ENCODE peak calls at places on chromosomes 13 and 19, in ten cellular contexts. M, W, Y, G, F, H, P, Q, O and X are unnamed samples.
A peak's percentile ranks its signal among the peaks of the same experiment; 100 is the strongest.

GRCh38 chr13:73040479-73040878 is 18.3 kb upstream of the KLF5 start:
- DNase-seq in F (no peak), M (no peak), H (peak; percentile 13), W (no peak), Q (no peak), O (no peak), P (peak; percentile 10), Y (no peak), G (no peak), X (no peak)

GRCh38 chr13:113551081-113552000 is 33.2 kb upstream of the TFDP1 start:
- DNase-seq in G (no peak), O (peak; percentile 31), Y (peak; percentile 4), H (no peak), F (no peak), P (no peak), W (peak; percentile 15), Q (peak; percentile 48), M (no peak), X (peak; percentile 3)

GRCh38 chr19:6809262-6809661 is 36.8 kb downstream of the VAV1 start:
- DNase-seq in W (no peak), F (no peak), P (no peak), H (no peak), M (no peak), O (no peak), Q (no peak), G (no peak), Y (no peak), X (no peak)

GRCh38 chr13:61255035-61255796 is 160.4 kb downstream of the PCDH20 start:
- DNase-seq in F (peak; percentile 78), P (no peak), Y (no peak), G (peak; percentile 6), Q (no peak), H (peak; percentile 3), W (no peak), M (peak; percentile 2), O (no peak), X (no peak)

GRCh38 chr13:70723732-70724131 is 615.5 kb upstream of the KLHL1 start:
- DNase-seq in M (no peak), Q (no peak), H (peak; percentile 5), Y (no peak), F (no peak), P (no peak), G (peak; percentile 62), O (no peak), W (no peak), X (no peak)

GRCh38 chr19:1168877-1169791 is 4.9 kb downstream of the SBNO2 start:
- DNase-seq in Y (no peak), O (no peak), F (no peak), W (peak; percentile 82), H (peak; percentile 50), M (no peak), Q (peak; percentile 85), P (no peak), G (no peak), X (no peak)

GRCh38 chr13:62931901-62932883 is 1516.5 kb upstream of the PCDH20 start:
- DNase-seq in F (no peak), H (no peak), M (no peak), W (no peak), G (no peak), Q (no peak), O (no peak), Y (no peak), P (no peak), X (no peak)

GRCh38 chr19:57558525-57558924 is 1.1 kb downstream of the ZNF550 start:
- DNase-seq in Q (no peak), P (no peak), W (no peak), H (peak; percentile 18), O (no peak), G (no peak), M (no peak), F (peak; percentile 15), Y (no peak), X (no peak)

GRCh38 chr19:28067882-28068281 is 1145.1 kb downstream of the UQCRFS1 start:
- DNase-seq in H (no peak), O (no peak), G (no peak), Q (no peak), M (no peak), F (no peak), P (no peak), Y (no peak), W (no peak), X (no peak)

GRCh38 chr19:6813659-6814058 is 41.2 kb downstream of the VAV1 start:
- DNase-seq in Q (no peak), H (no peak), O (no peak), M (no peak), P (no peak), G (no peak), W (no peak), Y (no peak), F (no peak), X (no peak)

GRCh38 chr19:54206831-54207177 is 6.1 kb downstream of the RPS9 start:
- DNase-seq in Y (no peak), O (no peak), W (no peak), M (no peak), G (no peak), Q (no peak), F (no peak), H (no peak), P (no peak), X (no peak)
- TF ChIP-seq POLR2AphosphoS5 in Y (no peak), O (no peak), W (no peak), M (no peak), G (no peak), Q (no peak), F (no peak), H (no peak), P (no peak), X (no peak)

DNA sequence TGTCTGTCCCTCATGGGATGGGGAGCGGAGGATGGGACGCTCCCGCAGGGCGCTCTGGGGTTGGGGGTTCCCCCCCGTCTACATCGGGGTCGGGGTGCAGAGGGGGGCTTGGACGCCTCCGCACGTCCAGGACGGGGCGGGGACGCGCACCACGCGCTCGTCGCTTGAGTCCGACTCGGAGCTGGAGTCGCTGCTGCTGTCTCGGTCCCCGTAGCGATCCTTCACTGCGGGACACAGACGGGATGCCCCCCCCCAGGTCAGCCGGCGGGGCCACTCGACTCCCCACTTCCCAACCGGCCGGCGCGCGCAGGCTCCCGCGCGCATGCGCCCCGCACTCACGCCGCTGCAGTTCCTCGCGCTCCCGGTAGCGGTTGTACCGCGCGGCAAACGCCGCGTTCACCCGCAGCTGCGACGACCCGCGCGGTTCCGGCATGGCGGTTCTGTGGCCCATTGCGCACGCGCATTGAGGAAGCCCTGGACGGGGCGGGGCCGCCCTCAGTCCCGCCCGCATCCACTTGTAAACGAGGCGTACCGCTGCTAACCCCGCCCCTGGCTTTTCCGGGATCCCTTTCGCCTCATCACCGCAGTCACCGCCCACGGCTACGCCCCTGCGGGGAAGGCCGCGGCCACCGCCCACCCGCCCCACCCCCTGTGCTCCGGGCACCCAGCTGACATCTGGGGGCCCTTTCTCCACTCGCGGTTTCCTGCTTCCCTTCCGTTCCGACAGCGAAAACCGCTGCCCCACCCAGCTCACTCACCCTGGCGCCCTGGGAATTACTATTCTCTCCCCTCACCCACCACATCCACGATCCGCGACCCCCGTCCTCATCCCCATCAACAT is at the start of gene KRI1:
- DNase-seq in M (peak; percentile 90), G (peak; percentile 98), F (peak; percentile 98), P (peak; percentile 99), O (peak; percentile 100), Y (peak; percentile 96), W (peak; percentile 99), Q (peak; percentile 100), H (peak; percentile 93), X (peak; percentile 99)
- TF ChIP-seq CTCF in M (peak; percentile 38), G (peak; percentile 10), F (peak; percentile 2), P (no peak), O (no peak), Y (peak; percentile 38), W (no peak), Q (peak; percentile 72), H (peak; percentile 46), X (peak; percentile 37)

DNA sequence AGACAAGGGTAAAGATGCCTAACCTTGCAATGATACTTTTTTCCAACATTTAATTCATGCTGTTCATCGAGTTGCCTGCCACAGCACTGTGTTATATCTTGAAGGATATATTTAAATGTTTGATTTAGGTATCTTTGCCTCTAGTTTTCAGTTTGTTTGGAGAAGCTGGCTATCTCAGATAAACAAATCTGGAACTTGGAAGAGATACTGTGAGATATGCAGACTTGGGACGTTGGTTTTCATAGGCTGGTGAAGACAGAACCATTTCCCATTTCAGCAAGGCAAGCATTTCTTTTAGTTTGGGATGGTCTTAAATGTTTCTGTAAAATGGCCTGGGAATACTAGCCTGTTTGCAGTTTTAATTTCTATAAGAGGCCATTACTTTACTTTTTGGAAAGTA is 3.3 kb downstream of the RNASEH2B start:
- DNase-seq in W (no peak), Y (no peak), O (no peak), M (no peak), P (no peak), F (no peak), G (no peak), Q (no peak), H (no peak), X (no peak)
- H3K27ac ChIP-seq in W (no peak overlapping the region), Y (no peak overlapping the region), O (peak overlapping the region; percentile 7), M (no peak overlapping the region), P (peak overlapping the region; percentile 99), F (no peak overlapping the region), G (no peak overlapping the region), Q (no peak overlapping the region), H (no peak overlapping the region), X (peak overlapping the region; percentile 37)

DNA sequence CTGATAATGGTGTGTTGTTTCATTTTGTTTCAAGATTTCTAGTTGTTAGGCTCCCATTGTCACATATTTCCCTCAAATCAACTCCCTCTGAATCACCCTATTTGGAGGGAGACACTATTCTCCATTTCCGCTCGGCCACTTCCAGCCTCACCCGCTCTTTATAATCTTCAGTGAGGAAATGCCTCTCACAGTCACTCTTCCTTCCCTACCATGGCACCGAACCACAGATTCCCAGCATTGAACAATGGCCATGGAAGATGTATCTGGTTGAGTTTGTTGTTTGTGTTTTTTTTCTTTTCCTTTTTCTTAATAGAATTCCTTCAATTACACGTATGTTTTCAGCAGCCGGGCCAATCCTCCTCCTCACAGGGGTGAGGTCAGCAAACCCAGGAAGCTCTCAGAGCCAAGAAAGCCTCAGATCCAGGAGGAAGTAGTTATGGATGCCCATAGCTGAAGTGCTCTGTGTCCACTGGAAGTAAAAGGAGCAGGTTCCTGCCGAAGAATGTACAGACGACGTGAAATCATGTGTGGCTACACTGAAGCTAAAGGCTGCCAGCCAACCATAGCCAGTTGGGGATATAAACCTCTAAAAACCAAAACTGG is 472.1 kb downstream of the FOXO1 start:
- DNase-seq in W (no peak), O (no peak), Q (no peak), P (no peak), G (peak; percentile 98), Y (no peak), M (no peak), F (no peak), H (no peak), X (no peak)
- TF ChIP-seq POLR2AphosphoS5 in W (no peak), O (peak; percentile 11), Q (peak; percentile 52), P (no peak), G (peak; percentile 80), Y (peak; percentile 7), M (no peak), F (no peak), H (no peak), X (no peak)